ENCODE peak calls at places on chromosomes 11 and 22, in seven cellular contexts. One of them, this sample, is unnamed.

GRCh38 chr11:81165164-81165563 is 1568.5 kb downstream of the FAM181B start:
- DNase-seq in BJ: no peak
- DNase-seq in hepatocyte: no peak
- DNase-seq in tibial nerve: no peak
- DNase-seq in tibial artery: no peak
- DNase-seq in fibroblast of pulmonary artery: no peak
- DNase-seq in Panc1: no peak
- DNase-seq in this sample: no peak

GRCh38 chr11:115497303-115497702 is 6.9 kb downstream of the CADM1 start:
- DNase-seq in fibroblast of pulmonary artery: no peak
- DNase-seq in tibial nerve: no peak
- DNase-seq in BJ: no peak
- DNase-seq in Panc1: no peak
- DNase-seq in tibial artery: no peak
- DNase-seq in hepatocyte: no peak
- DNase-seq in this sample: no peak

GRCh38 chr11:33895752-33896137 is 3.9 kb upstream of the LMO2 start:
- DNase-seq in Panc1: no peak
- DNase-seq in fibroblast of pulmonary artery: no peak
- DNase-seq in tibial nerve: no peak
- DNase-seq in BJ: no peak
- DNase-seq in hepatocyte: no peak
- DNase-seq in tibial artery: no peak
- DNase-seq in this sample: no peak

GRCh38 chr11:5608778-5609177 is 12.3 kb downstream of the TRIM6 start:
- DNase-seq in fibroblast of pulmonary artery: peak
- DNase-seq in BJ: no peak
- DNase-seq in tibial artery: no peak
- DNase-seq in Panc1: no peak
- DNase-seq in hepatocyte: no peak
- DNase-seq in tibial nerve: no peak
- DNase-seq in this sample: no peak

GRCh38 chr11:58573451-58574104 is 2.1 kb downstream of the LPXN start:
- DNase-seq in fibroblast of pulmonary artery: peak
- DNase-seq in tibial nerve: peak
- DNase-seq in Panc1: peak
- DNase-seq in tibial artery: peak
- DNase-seq in hepatocyte: peak
- DNase-seq in BJ: peak
- DNase-seq in this sample: peak

GRCh38 chr11:70699294-70700221 is 301.2 kb downstream of the CTTN start:
- DNase-seq in BJ: no peak
- DNase-seq in tibial nerve: no peak
- DNase-seq in hepatocyte: no peak
- DNase-seq in Panc1: no peak
- DNase-seq in tibial artery: no peak
- DNase-seq in fibroblast of pulmonary artery: no peak
- DNase-seq in this sample: no peak

GRCh38 chr11:47731466-47731865 is 16.3 kb upstream of the AGBL2 start:
- DNase-seq in fibroblast of pulmonary artery: no peak
- DNase-seq in hepatocyte: no peak
- DNase-seq in Panc1: no peak
- DNase-seq in BJ: no peak
- DNase-seq in tibial artery: no peak
- DNase-seq in tibial nerve: no peak
- DNase-seq in this sample: no peak

GRCh38 chr11:83663446-83663845 is 377.3 kb upstream of the CCDC90B start:
- DNase-seq in fibroblast of pulmonary artery: peak
- DNase-seq in BJ: no peak
- DNase-seq in tibial artery: no peak
- DNase-seq in tibial nerve: no peak
- DNase-seq in Panc1: no peak
- DNase-seq in hepatocyte: no peak
- DNase-seq in this sample: no peak

GRCh38 chr11:76614471-76615183 is 55.9 kb downstream of the LRRC32 start:
- DNase-seq in tibial artery: peak
- DNase-seq in BJ: no peak
- DNase-seq in tibial nerve: no peak
- DNase-seq in Panc1: no peak
- DNase-seq in fibroblast of pulmonary artery: peak
- DNase-seq in hepatocyte: no peak
- DNase-seq in this sample: peak

GRCh38 chr11:45017329-45017728 is 66.6 kb upstream of the TP53I11 start:
- DNase-seq in fibroblast of pulmonary artery: no peak
- DNase-seq in tibial artery: no peak
- DNase-seq in tibial nerve: no peak
- DNase-seq in Panc1: no peak
- DNase-seq in hepatocyte: no peak
- DNase-seq in BJ: no peak
- DNase-seq in this sample: no peak

GRCh38 chr22:49685116-49685515 is 142.6 kb downstream of the BRD1 start:
- DNase-seq in Panc1: no peak
- DNase-seq in fibroblast of pulmonary artery: no peak
- DNase-seq in tibial artery: no peak
- DNase-seq in tibial nerve: no peak
- DNase-seq in hepatocyte: no peak
- DNase-seq in BJ: no peak
- DNase-seq in this sample: no peak

GRCh38 chr11:8217926-8218325 is 45.8 kb downstream of the LMO1 start:
- DNase-seq in BJ: no peak
- DNase-seq in hepatocyte: no peak
- DNase-seq in tibial nerve: no peak
- DNase-seq in tibial artery: no peak
- DNase-seq in Panc1: no peak
- DNase-seq in fibroblast of pulmonary artery: no peak
- DNase-seq in this sample: no peak

GRCh38 chr11:1236316-1237127 is 13.7 kb downstream of the MUC5B start:
- DNase-seq in Panc1: no peak
- DNase-seq in BJ: no peak
- DNase-seq in fibroblast of pulmonary artery: no peak
- DNase-seq in tibial artery: peak
- DNase-seq in tibial nerve: no peak
- DNase-seq in hepatocyte: no peak
- DNase-seq in this sample: peak

GRCh38 chr11:73478737-73479347 is 102.6 kb downstream of the RELT start:
- DNase-seq in BJ: no peak
- DNase-seq in hepatocyte: peak
- DNase-seq in Panc1: peak
- DNase-seq in fibroblast of pulmonary artery: peak
- DNase-seq in tibial artery: no peak
- DNase-seq in tibial nerve: no peak
- DNase-seq in this sample: no peak

GRCh38 chr22:17232406-17232805 is 13.2 kb upstream of the ADA2 start:
- DNase-seq in tibial nerve: no peak
- DNase-seq in tibial artery: no peak
- DNase-seq in BJ: no peak
- DNase-seq in Panc1: no peak
- DNase-seq in hepatocyte: no peak
- DNase-seq in fibroblast of pulmonary artery: no peak
- DNase-seq in this sample: no peak

GRCh38 chr11:113331436-113331835 is 17.1 kb downstream of the TTC12 start:
- DNase-seq in tibial nerve: no peak
- DNase-seq in tibial artery: no peak
- DNase-seq in Panc1: no peak
- DNase-seq in BJ: no peak
- DNase-seq in fibroblast of pulmonary artery: no peak
- DNase-seq in hepatocyte: no peak
- DNase-seq in this sample: no peak

GRCh38 chr11:9568854-9569587 is 4.4 kb upstream of the WEE1 start:
- DNase-seq in Panc1: no peak
- DNase-seq in hepatocyte: peak
- DNase-seq in BJ: peak
- DNase-seq in tibial nerve: peak
- DNase-seq in tibial artery: peak
- DNase-seq in fibroblast of pulmonary artery: peak
- DNase-seq in this sample: peak

GRCh38 chr11:45592581-45592980 is 72.8 kb downstream of the CHST1 start:
- DNase-seq in BJ: no peak
- DNase-seq in tibial artery: no peak
- DNase-seq in tibial nerve: no peak
- DNase-seq in Panc1: no peak
- DNase-seq in fibroblast of pulmonary artery: no peak
- DNase-seq in hepatocyte: no peak
- DNase-seq in this sample: no peak

GRCh38 chr22:47073101-47073500 is 310.7 kb downstream of the TBC1D22A start:
- DNase-seq in hepatocyte: no peak
- DNase-seq in BJ: no peak
- DNase-seq in fibroblast of pulmonary artery: no peak
- DNase-seq in tibial artery: peak
- DNase-seq in tibial nerve: no peak
- DNase-seq in Panc1: no peak
- DNase-seq in this sample: no peak

GRCh38 chr11:35584321-35584720 is 33.9 kb upstream of the FJX1 start:
- DNase-seq in hepatocyte: no peak
- DNase-seq in tibial artery: no peak
- DNase-seq in BJ: peak
- DNase-seq in fibroblast of pulmonary artery: peak
- DNase-seq in Panc1: no peak
- DNase-seq in tibial nerve: no peak
- DNase-seq in this sample: no peak

GRCh38 chr11:91293119-91293518 is 931.5 kb upstream of the FAT3 start:
- DNase-seq in hepatocyte: no peak
- DNase-seq in Panc1: no peak
- DNase-seq in BJ: no peak
- DNase-seq in fibroblast of pulmonary artery: no peak
- DNase-seq in tibial nerve: no peak
- DNase-seq in tibial artery: no peak
- DNase-seq in this sample: no peak

GRCh38 chr11:118610220-118610772 is 2.9 kb downstream of the PHLDB1 start:
- DNase-seq in BJ: no peak
- DNase-seq in hepatocyte: no peak
- DNase-seq in tibial artery: no peak
- DNase-seq in tibial nerve: no peak
- DNase-seq in Panc1: no peak
- DNase-seq in fibroblast of pulmonary artery: no peak
- DNase-seq in this sample: no peak

GRCh38 chr11:118610773-118611432 is 3.5 kb downstream of the PHLDB1 start:
- DNase-seq in tibial nerve: peak
- DNase-seq in tibial artery: peak
- DNase-seq in hepatocyte: peak
- DNase-seq in BJ: no peak
- DNase-seq in fibroblast of pulmonary artery: peak
- DNase-seq in Panc1: no peak
- DNase-seq in this sample: peak

GRCh38 chr11:118607401-118608267 is at the start of gene PHLDB1:
- DNase-seq in fibroblast of pulmonary artery: peak
- DNase-seq in Panc1: no peak
- DNase-seq in hepatocyte: peak
- DNase-seq in tibial nerve: peak
- DNase-seq in tibial artery: peak
- DNase-seq in BJ: no peak
- DNase-seq in this sample: peak

GRCh38 chr11:118608268-118609214 is 1.1 kb downstream of the PHLDB1 start:
- DNase-seq in BJ: no peak
- DNase-seq in Panc1: no peak
- DNase-seq in tibial nerve: peak
- DNase-seq in tibial artery: peak
- DNase-seq in fibroblast of pulmonary artery: peak
- DNase-seq in hepatocyte: peak
- DNase-seq in this sample: peak

GRCh38 chr11:118609380-118610219 is 2.2 kb downstream of the PHLDB1 start:
- DNase-seq in hepatocyte: no peak
- DNase-seq in BJ: no peak
- DNase-seq in Panc1: no peak
- DNase-seq in tibial artery: no peak
- DNase-seq in tibial nerve: no peak
- DNase-seq in fibroblast of pulmonary artery: peak
- DNase-seq in this sample: no peak
- H3K4me3 ChIP-seq in hepatocyte: no peak
- H3K4me3 ChIP-seq in BJ: peak
- H3K4me3 ChIP-seq in Panc1: no peak
- H3K4me3 ChIP-seq in tibial artery: peak
- H3K4me3 ChIP-seq in tibial nerve: peak
- H3K4me3 ChIP-seq in fibroblast of pulmonary artery: peak
- H3K4me3 ChIP-seq in this sample: peak

GRCh38 chr11:32391479-32391878 is 43.9 kb downstream of the WT1 start:
- DNase-seq in tibial nerve: no peak
- DNase-seq in Panc1: no peak
- DNase-seq in tibial artery: no peak
- DNase-seq in hepatocyte: no peak
- DNase-seq in BJ: no peak
- DNase-seq in fibroblast of pulmonary artery: no peak
- DNase-seq in this sample: no peak
- H3K4me3 ChIP-seq in tibial nerve: no peak
- H3K4me3 ChIP-seq in Panc1: no peak
- H3K4me3 ChIP-seq in tibial artery: no peak
- H3K4me3 ChIP-seq in hepatocyte: no peak
- H3K4me3 ChIP-seq in BJ: no peak
- H3K4me3 ChIP-seq in fibroblast of pulmonary artery: no peak
- H3K4me3 ChIP-seq in this sample: no peak

GRCh38 chr11:79439430-79439892 is 1.4 kb downstream of the TENM4 start:
- DNase-seq in tibial artery: peak
- DNase-seq in hepatocyte: peak
- DNase-seq in BJ: no peak
- DNase-seq in fibroblast of pulmonary artery: no peak
- DNase-seq in Panc1: no peak
- DNase-seq in tibial nerve: peak
- DNase-seq in this sample: peak
- H3K4me3 ChIP-seq in tibial artery: peak
- H3K4me3 ChIP-seq in hepatocyte: peak
- H3K4me3 ChIP-seq in BJ: peak
- H3K4me3 ChIP-seq in fibroblast of pulmonary artery: peak
- H3K4me3 ChIP-seq in Panc1: peak
- H3K4me3 ChIP-seq in tibial nerve: peak
- H3K4me3 ChIP-seq in this sample: peak

GRCh38 chr22:39367040-39367439 is 17.2 kb downstream of the SYNGR1 start:
- DNase-seq in hepatocyte: no peak
- DNase-seq in fibroblast of pulmonary artery: no peak
- DNase-seq in tibial artery: no peak
- DNase-seq in Panc1: no peak
- DNase-seq in tibial nerve: no peak
- DNase-seq in BJ: no peak
- DNase-seq in this sample: no peak
- H3K4me3 ChIP-seq in hepatocyte: no peak
- H3K4me3 ChIP-seq in fibroblast of pulmonary artery: no peak
- H3K4me3 ChIP-seq in tibial artery: no peak
- H3K4me3 ChIP-seq in Panc1: no peak
- H3K4me3 ChIP-seq in tibial nerve: no peak
- H3K4me3 ChIP-seq in BJ: no peak
- H3K4me3 ChIP-seq in this sample: no peak